ENCODE peak calls at places on chromosomes 3 and 15, in four cellular contexts. One of them, this sample, is unnamed.

GRCh38 chr3:16189201-16189600 is 14.7 kb downstream of the GALNT15 start:
- DNase-seq in astrocyte: no peak
- DNase-seq in mammary epithelial cell: no peak
- DNase-seq in PC-3: no peak
- DNase-seq in this sample: no peak

GRCh38 chr3:79690072-79690471 is 77.7 kb downstream of the ROBO1 start:
- DNase-seq in astrocyte: no peak
- DNase-seq in mammary epithelial cell: no peak
- DNase-seq in PC-3: no peak
- DNase-seq in this sample: no peak

GRCh38 chr3:52834871-52835501 is at the start of gene MUSTN1:
- DNase-seq in astrocyte: no peak
- DNase-seq in mammary epithelial cell: no peak
- DNase-seq in PC-3: no peak
- DNase-seq in this sample: peak

GRCh38 chr15:85542895-85543331 is 162.5 kb downstream of the AKAP13 start:
- DNase-seq in astrocyte: no peak
- DNase-seq in mammary epithelial cell: peak
- DNase-seq in PC-3: peak
- DNase-seq in this sample: peak

GRCh38 chr15:59074607-59075006 is 30.3 kb upstream of the CCNB2 start:
- DNase-seq in astrocyte: no peak
- DNase-seq in mammary epithelial cell: no peak
- DNase-seq in PC-3: no peak
- DNase-seq in this sample: no peak

GRCh38 chr15:56537881-56538280 is 72.9 kb upstream of the MNS1 start:
- DNase-seq in astrocyte: peak
- DNase-seq in mammary epithelial cell: no peak
- DNase-seq in PC-3: no peak
- DNase-seq in this sample: peak

GRCh38 chr3:45330500-45331295 is 57.7 kb upstream of the LARS2 start:
- DNase-seq in astrocyte: peak
- DNase-seq in mammary epithelial cell: peak
- DNase-seq in PC-3: peak
- DNase-seq in this sample: no peak

GRCh38 chr15:57376695-57377477 is 581 bp downstream of the CGNL1 start:
- DNase-seq in astrocyte: no peak
- DNase-seq in mammary epithelial cell: peak
- DNase-seq in PC-3: no peak
- DNase-seq in this sample: no peak

GRCh38 chr15:100653608-100654007 is 51.2 kb downstream of the ASB7 start:
- DNase-seq in astrocyte: no peak
- DNase-seq in mammary epithelial cell: no peak
- DNase-seq in PC-3: no peak
- DNase-seq in this sample: peak

GRCh38 chr15:88399021-88399685 is 68.0 kb downstream of the MRPL46 start:
- DNase-seq in astrocyte: no peak
- DNase-seq in mammary epithelial cell: no peak
- DNase-seq in PC-3: no peak
- DNase-seq in this sample: no peak

GRCh38 chr3:134074790-134075567 is 45.3 kb upstream of the SLCO2A1 start:
- DNase-seq in astrocyte: no peak
- DNase-seq in mammary epithelial cell: no peak
- DNase-seq in PC-3: no peak
- DNase-seq in this sample: no peak
- H3K9ac ChIP-seq in astrocyte: no peak
- H3K9ac ChIP-seq in mammary epithelial cell: no peak
- H3K9ac ChIP-seq in PC-3: no peak
- H3K9ac ChIP-seq in this sample: no peak

DNA sequence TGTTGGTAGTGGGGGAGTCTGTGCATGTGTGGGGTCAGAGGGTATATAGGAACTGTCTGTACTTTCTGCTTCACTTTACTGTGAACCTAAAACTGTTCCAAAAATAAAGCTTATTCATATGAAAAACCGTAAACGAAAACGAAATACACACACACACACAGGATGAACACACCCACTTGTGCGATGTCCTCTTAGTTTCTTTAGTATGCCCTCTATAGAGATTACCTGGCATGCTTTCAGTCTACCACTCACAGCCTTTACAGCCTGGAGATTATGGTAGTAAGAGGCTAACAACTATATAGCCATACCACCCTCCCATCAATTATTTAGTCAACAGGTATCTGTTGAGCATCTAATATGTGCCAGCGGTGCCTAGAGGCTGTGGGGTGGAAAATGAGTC is 60.0 kb upstream of the UBE3A start:
- DNase-seq in astrocyte: no peak
- DNase-seq in mammary epithelial cell: no peak
- DNase-seq in PC-3: no peak
- DNase-seq in this sample: no peak
- H3K9ac ChIP-seq in astrocyte: no peak
- H3K9ac ChIP-seq in mammary epithelial cell: no peak
- H3K9ac ChIP-seq in PC-3: no peak
- H3K9ac ChIP-seq in this sample: no peak

GRCh38 chr3:62153231-62153630 is 220.1 kb downstream of the FEZF2 start:
- DNase-seq in astrocyte: no peak
- DNase-seq in mammary epithelial cell: no peak
- DNase-seq in PC-3: no peak
- DNase-seq in this sample: no peak

GRCh38 chr3:62151591-62151990 is 221.8 kb downstream of the FEZF2 start:
- DNase-seq in astrocyte: peak
- DNase-seq in mammary epithelial cell: peak
- DNase-seq in PC-3: no peak
- DNase-seq in this sample: no peak

GRCh38 chr3:62149962-62150361 is 223.4 kb downstream of the FEZF2 start:
- DNase-seq in astrocyte: peak
- DNase-seq in mammary epithelial cell: peak
- DNase-seq in PC-3: no peak
- DNase-seq in this sample: peak

GRCh38 chr3:62145086-62145757 is 228.1 kb downstream of the FEZF2 start:
- DNase-seq in astrocyte: no peak
- DNase-seq in mammary epithelial cell: no peak
- DNase-seq in PC-3: no peak
- DNase-seq in this sample: no peak

GRCh38 chr3:62149539-62149938 is 223.8 kb downstream of the FEZF2 start:
- DNase-seq in astrocyte: no peak
- DNase-seq in mammary epithelial cell: no peak
- DNase-seq in PC-3: no peak
- DNase-seq in this sample: no peak
- H3K9ac ChIP-seq in astrocyte: no peak
- H3K9ac ChIP-seq in mammary epithelial cell: no peak
- H3K9ac ChIP-seq in PC-3: no peak
- H3K9ac ChIP-seq in this sample: no peak

GRCh38 chr3:22378869-22379268 is 627.9 kb upstream of the ZNF385D start:
- DNase-seq in astrocyte: no peak
- DNase-seq in mammary epithelial cell: no peak
- DNase-seq in PC-3: no peak
- DNase-seq in this sample: no peak
- H3K9ac ChIP-seq in astrocyte: no peak
- H3K9ac ChIP-seq in mammary epithelial cell: no peak
- H3K9ac ChIP-seq in PC-3: no peak
- H3K9ac ChIP-seq in this sample: no peak

DNA sequence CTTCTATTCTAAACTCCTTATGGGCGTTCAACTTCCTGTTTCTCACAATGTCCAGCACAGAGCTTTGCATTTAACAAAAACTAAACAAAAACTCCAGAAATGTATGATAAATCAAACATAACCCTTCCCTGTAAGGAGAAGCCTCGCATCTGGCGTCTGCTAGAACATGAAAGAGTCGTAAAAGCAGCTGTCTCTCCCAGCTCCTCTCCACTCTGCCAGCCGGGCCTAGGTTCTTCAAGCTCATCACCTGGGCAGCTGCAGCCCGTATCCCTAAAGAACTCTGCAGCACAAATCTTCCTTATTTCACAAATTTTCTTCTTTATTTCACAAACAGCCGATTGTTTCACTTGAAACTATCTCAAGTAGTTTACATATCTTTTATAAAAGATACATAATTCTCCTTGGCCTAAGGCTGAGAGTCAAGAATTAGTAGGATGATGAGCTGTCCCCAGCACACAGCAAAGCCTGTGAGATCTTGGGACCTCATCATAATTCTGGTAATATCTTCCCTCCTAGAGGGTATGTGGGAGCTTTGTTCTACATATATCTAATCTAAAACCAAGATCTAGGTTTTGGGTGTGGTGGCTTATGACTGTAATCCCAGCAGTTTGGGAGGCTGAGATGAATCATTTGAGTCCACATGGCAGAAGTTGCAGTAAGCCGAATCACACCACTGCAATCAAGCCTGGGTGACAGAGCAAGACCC is 35.3 kb downstream of the ANXA2 start:
- DNase-seq in astrocyte: peak
- DNase-seq in mammary epithelial cell: peak
- DNase-seq in PC-3: peak
- DNase-seq in this sample: peak
- H3K9ac ChIP-seq in astrocyte: peak
- H3K9ac ChIP-seq in mammary epithelial cell: no peak
- H3K9ac ChIP-seq in PC-3: peak
- H3K9ac ChIP-seq in this sample: no peak

DNA sequence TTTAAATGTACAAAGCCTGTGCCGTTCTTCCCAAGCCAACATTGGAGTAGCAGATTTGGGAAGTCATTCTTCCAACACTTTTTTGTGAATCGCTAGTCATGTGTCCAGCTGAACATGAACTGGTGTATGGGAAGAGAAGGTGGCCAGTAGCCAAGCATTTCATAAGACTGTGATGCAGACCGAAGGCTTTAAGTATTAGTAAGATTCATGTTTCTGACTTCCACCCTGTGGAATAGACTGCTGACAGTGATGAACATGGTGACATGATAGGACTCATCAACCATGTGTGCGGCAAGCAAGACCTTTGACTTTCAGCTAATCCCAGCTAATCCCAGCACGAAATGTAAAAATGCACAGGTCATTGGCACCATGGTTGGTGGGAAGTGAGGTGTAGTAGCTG is 48.3 kb upstream of the THSD4 start:
- DNase-seq in astrocyte: peak
- DNase-seq in mammary epithelial cell: no peak
- DNase-seq in PC-3: no peak
- DNase-seq in this sample: peak
- H3K9ac ChIP-seq in astrocyte: no peak
- H3K9ac ChIP-seq in mammary epithelial cell: no peak
- H3K9ac ChIP-seq in PC-3: no peak
- H3K9ac ChIP-seq in this sample: no peak

DNA sequence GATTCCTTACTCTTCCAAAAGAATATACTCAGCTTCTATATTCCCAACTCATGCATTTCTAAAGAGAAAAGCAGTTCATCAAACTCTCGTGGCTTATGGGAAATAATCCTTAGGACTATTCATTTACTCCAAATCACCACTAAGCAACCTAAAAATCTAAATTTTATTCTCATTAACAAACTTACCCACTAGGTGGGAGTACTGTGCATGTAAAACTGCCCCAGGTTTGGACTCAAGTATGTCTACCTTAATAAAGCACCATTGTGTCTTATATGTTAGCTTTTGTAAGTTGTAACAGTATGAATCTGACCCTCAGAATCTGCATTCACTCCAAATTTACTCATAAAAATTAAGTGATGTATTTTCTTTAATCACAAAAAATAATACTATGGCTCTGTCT is 25.3 kb downstream of the RAD18 start:
- DNase-seq in astrocyte: peak
- DNase-seq in mammary epithelial cell: peak
- DNase-seq in PC-3: peak
- DNase-seq in this sample: peak
- H3K9ac ChIP-seq in astrocyte: peak
- H3K9ac ChIP-seq in mammary epithelial cell: no peak
- H3K9ac ChIP-seq in PC-3: no peak
- H3K9ac ChIP-seq in this sample: no peak